ENCODE peak calls at places on chromosomes 5 and 9, in seven cellular contexts. R is IMR-90, W is trophoblast cell, K is neuronal stem cell, E is mesendoderm, O is H9, Z is H1. U is an unnamed sample. For H3K79me1 and H3K4me1, the result is how much of the 10 kb centered on the place peaks cover.

GRCh38 chr9:5113994-5114748 is 71.3 kb downstream of the INSL6 start:
- DNase-seq in R (no peak), W (no peak), K (no peak), E (no peak), O (no peak), Z (no peak), U (no peak)

GRCh38 chr5:35117960-35118359 is 70.2 kb upstream of the AGXT2 start:
- DNase-seq in R (peak), W (no peak), K (no peak), E (no peak), O (no peak), Z (no peak), U (peak)

GRCh38 chr5:2176581-2176980 is 293.9 kb upstream of the IRX4 start:
- DNase-seq in R (no peak), W (peak), K (no peak), E (no peak), O (no peak), Z (no peak), U (no peak)

GRCh38 chr5:15914603-15915002 is 265.0 kb downstream of the MARCHF11 start:
- DNase-seq in R (peak), W (no peak), K (no peak), E (no peak), O (no peak), Z (no peak), U (no peak)

GRCh38 chr5:110549301-110549700 is 177.2 kb downstream of the TMEM232 start:
- DNase-seq in R (no peak), W (no peak), K (no peak), E (peak), O (no peak), Z (no peak), U (peak)

GRCh38 chr5:55187370-55187769 is 14.4 kb upstream of the CDC20B start:
- DNase-seq in R (no peak), W (no peak), K (no peak), E (peak), O (no peak), Z (no peak), U (peak)

GRCh38 chr9:114121445-114122151 is 22.5 kb upstream of the KIF12 start:
- DNase-seq in R (no peak), W (no peak), K (no peak), E (no peak), O (no peak), Z (no peak), U (no peak)

GRCh38 chr5:99706160-99706559 is 777.4 kb upstream of the CHD1 start:
- DNase-seq in R (no peak), W (no peak), K (no peak), E (no peak), O (no peak), Z (no peak), U (no peak)

GRCh38 chr9:121735065-121735791 is 83.8 kb downstream of the DAB2IP start:
- DNase-seq in R (peak), W (peak), K (no peak), E (peak), O (peak), Z (peak), U (peak)

GRCh38 chr9:68672215-68672614 is 32.8 kb upstream of the PIP5K1B start:
- DNase-seq in R (no peak), W (no peak), K (no peak), E (no peak), O (no peak), Z (no peak), U (no peak)

GRCh38 chr5:173341911-173342535 is 13.8 kb upstream of the STC2 start:
- DNase-seq in R (no peak), W (no peak), K (no peak), E (no peak), O (no peak), Z (no peak), U (no peak)

GRCh38 chr9:133609311-133610098 is at the start of gene FAM163B:
- DNase-seq in R (peak), W (no peak), K (peak), E (peak), O (peak), Z (no peak), U (peak)

GRCh38 chr5:36059571-36060515 is 6.8 kb downstream of the UGT3A2 start:
- DNase-seq in R (no peak), W (peak), K (no peak), E (peak), O (no peak), Z (no peak), U (no peak)

GRCh38 chr9:28841795-28842194 is 1268.5 kb upstream of the C9orf72 start:
- DNase-seq in R (no peak), W (no peak), K (no peak), E (no peak), O (no peak), Z (no peak), U (no peak)

GRCh38 chr9:107350443-107350842 is 67.4 kb downstream of the RAD23B start:
- DNase-seq in R (no peak), W (no peak), K (no peak), E (no peak), O (no peak), Z (no peak), U (no peak)

GRCh38 chr9:6902423-6902822 is 144.7 kb downstream of the KDM4C start:
- DNase-seq in R (peak), W (no peak), K (no peak), E (no peak), O (no peak), Z (no peak), U (no peak)

GRCh38 chr9:103139891-103140290 is 144.8 kb downstream of the CYLC2 start:
- DNase-seq in R (no peak), W (no peak), K (no peak), E (no peak), O (no peak), Z (no peak), U (no peak)
- H3K79me1 ChIP-seq in R (under half), W (under half), K (under half), E (under half), O (under half), Z (under half), U (under half)

GRCh38 chr9:91903126-91903911 is 46.7 kb downstream of the ROR2 start:
- DNase-seq in R (no peak), W (no peak), K (no peak), E (no peak), O (no peak), Z (no peak), U (no peak)
- H3K4me1 ChIP-seq in R (under half), W (under half), K (under half), E (half or more), O (under half), Z (under half), U (half or more)

GRCh38 chr5:150081541-150082283 is 4.6 kb downstream of the CSF1R start:
- DNase-seq in R (peak), W (peak), K (no peak), E (no peak), O (no peak), Z (no peak), U (no peak)
- H3K79me1 ChIP-seq in R (under half), W (under half), K (under half), E (under half), O (under half), Z (under half), U (under half)

GRCh38 chr5:125061726-125062125 is 315.3 kb upstream of the ZNF608 start:
- DNase-seq in R (no peak), W (no peak), K (no peak), E (no peak), O (no peak), Z (no peak), U (no peak)
- H3K4me1 ChIP-seq in R (under half), W (under half), K (under half), E (under half), O (under half), Z (under half), U (under half)

DNA sequence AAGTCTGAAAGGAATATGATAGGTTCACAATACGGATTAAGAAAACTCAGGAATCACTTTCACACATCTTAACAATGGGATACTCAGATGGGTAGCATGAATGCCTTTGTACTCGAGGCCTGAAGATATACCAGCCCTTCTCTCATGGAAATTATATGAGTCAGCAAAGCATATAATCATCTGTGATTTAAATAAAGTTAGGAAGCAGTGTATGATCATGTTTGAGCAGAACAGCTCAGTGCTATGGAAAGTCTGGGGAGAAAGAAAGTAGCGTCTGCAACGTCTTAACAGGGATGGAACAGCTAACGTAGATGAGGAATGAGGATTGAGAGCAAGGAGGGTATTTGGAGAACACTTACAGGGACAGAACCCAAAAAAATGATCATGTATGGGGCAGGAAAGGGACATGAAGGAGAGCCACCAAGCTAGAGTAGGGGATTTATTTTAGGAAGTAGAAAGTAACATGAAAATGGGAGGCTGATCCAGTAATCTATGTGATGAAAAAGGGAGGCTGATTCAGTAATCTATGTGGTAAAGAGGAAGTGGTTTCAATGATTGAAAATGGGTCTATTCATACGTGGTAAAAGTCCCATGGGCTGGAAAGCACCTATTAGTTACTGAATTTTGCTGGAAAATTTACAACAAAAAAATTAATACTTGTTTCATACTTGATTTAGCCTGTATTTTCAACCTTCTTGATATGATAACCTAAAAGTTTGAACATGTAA is 85.9 kb downstream of the GNA14 start:
- DNase-seq in R (no peak), W (no peak), K (no peak), E (no peak), O (no peak), Z (no peak), U (no peak)
- H3K79me1 ChIP-seq in R (under half), W (under half), K (under half), E (under half), O (under half), Z (under half), U (under half)

GRCh38 chr5:143888912-143889311 is 77.0 kb downstream of the HMHB1 start:
- DNase-seq in R (no peak), W (no peak), K (no peak), E (no peak), O (no peak), Z (no peak), U (no peak)

GRCh38 chr5:143890475-143890874 is 78.5 kb downstream of the HMHB1 start:
- DNase-seq in R (no peak), W (no peak), K (no peak), E (no peak), O (no peak), Z (no peak), U (no peak)

GRCh38 chr5:143887901-143888648 is 76.1 kb downstream of the HMHB1 start:
- DNase-seq in R (peak), W (no peak), K (no peak), E (no peak), O (no peak), Z (no peak), U (peak)

GRCh38 chr5:143887302-143887638 is 75.3 kb downstream of the HMHB1 start:
- DNase-seq in R (peak), W (no peak), K (no peak), E (no peak), O (no peak), Z (no peak), U (peak)

GRCh38 chr5:143889986-143890385 is 78.0 kb downstream of the HMHB1 start:
- DNase-seq in R (peak), W (peak), K (no peak), E (no peak), O (no peak), Z (no peak), U (peak)
- H3K4me1 ChIP-seq in R (under half), W (under half), K (under half), E (under half), O (under half), Z (under half), U (under half)

DNA sequence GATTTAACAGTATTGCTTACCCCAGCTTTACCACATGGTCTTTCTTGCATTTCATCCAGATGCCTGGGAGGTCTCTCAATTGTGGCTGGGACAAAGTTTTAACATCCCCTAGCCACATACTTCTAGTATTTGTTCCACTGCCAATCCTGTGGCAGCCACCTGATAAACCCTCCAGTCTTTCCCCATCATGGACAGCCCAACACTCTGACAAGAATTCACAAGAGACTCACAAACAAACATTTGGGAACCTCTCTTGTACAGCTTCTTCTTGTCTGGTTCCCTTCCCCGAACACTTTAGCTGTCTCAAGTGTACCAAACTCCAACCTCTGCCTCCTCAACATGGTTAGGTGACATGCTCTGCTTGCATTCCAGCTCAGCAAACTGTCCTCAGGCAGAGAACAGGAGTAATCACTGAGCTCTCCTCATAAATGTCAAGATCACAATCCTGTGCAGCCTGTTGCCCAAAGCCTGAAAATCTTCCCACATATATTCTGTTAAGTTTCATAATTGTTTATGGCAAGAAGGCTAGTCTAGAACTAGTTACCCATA is 59.7 kb downstream of the STRBP start:
- DNase-seq in R (no peak), W (no peak), K (no peak), E (no peak), O (no peak), Z (no peak), U (no peak)
- H3K79me1 ChIP-seq in R (under half), W (under half), K (under half), E (under half), O (under half), Z (under half), U (under half)

U was measured in mesenchymal stem cell.